ENCODE peak calls at places on chromosomes 6 and 20, in eight cellular contexts. K, D, T, Q, B, F, Y and V are unnamed samples.

GRCh38 chr6:16414205-16414604 is 175.8 kb downstream of the GMPR start:
- ATAC-seq in T (peak), Q (no peak), B (no peak), D (peak), K (no peak), Y (no peak), F (no peak), V (no peak)

GRCh38 chr20:33689493-33689892 is 3.3 kb upstream of the E2F1 start:
- ATAC-seq in Y (no peak), T (no peak), K (no peak), D (no peak), B (no peak), Q (no peak), F (no peak), V (no peak)

GRCh38 chr6:7058250-7058923 is 49.4 kb upstream of the RREB1 start:
- ATAC-seq in K (peak), F (peak), Q (peak), D (no peak), Y (no peak), T (no peak), B (peak), V (no peak)

GRCh38 chr6:52160468-52161104 is 25.6 kb upstream of the IL17A start:
- ATAC-seq in K (no peak), D (no peak), Q (no peak), Y (no peak), T (no peak), F (no peak), B (no peak), V (no peak)

GRCh38 chr20:47370850-47371782 is 14.6 kb upstream of the ZMYND8 start:
- ATAC-seq in D (no peak), Q (no peak), K (no peak), T (no peak), F (peak), Y (no peak), B (no peak), V (no peak)

GRCh38 chr20:35630636-35631035 is 15.0 kb downstream of the SPAG4 start:
- ATAC-seq in D (no peak), K (no peak), Y (no peak), T (no peak), Q (no peak), F (no peak), B (no peak), V (no peak)

GRCh38 chr6:32825966-32826365 is 9.2 kb upstream of the HLA-DOB start:
- ATAC-seq in B (no peak), K (peak), F (peak), Y (peak), Q (no peak), T (no peak), D (no peak), V (peak)

GRCh38 chr6:36504982-36505381 is 42.3 kb downstream of the STK38 start:
- ATAC-seq in K (no peak), Q (no peak), D (no peak), B (no peak), F (no peak), Y (peak), T (no peak), V (peak)

GRCh38 chr6:142361765-142362540 is 60.1 kb downstream of the ADGRG6 start:
- ATAC-seq in Y (no peak), F (no peak), K (peak), D (no peak), B (no peak), T (no peak), Q (no peak), V (no peak)

GRCh38 chr20:44021900-44022299 is 107.2 kb downstream of the TOX2 start:
- ATAC-seq in F (no peak), Q (no peak), D (no peak), Y (no peak), T (no peak), B (no peak), K (no peak), V (no peak)

GRCh38 chr6:76771076-76771634 is 692.1 kb downstream of the HTR1B start:
- ATAC-seq in F (no peak), B (no peak), D (no peak), Y (no peak), Q (no peak), T (no peak), K (no peak), V (no peak)

GRCh38 chr6:144330017-144330416 is 44.9 kb downstream of the UTRN start:
- ATAC-seq in T (no peak), B (no peak), Q (peak), K (no peak), Y (no peak), D (no peak), F (peak), V (no peak)

GRCh38 chr6:111922454-111923297 is 49.4 kb upstream of the FYN start:
- ATAC-seq in Y (no peak), D (no peak), F (no peak), B (no peak), Q (no peak), T (no peak), K (no peak), V (peak)

GRCh38 chr6:169251822-169252804 is 1.5 kb downstream of the THBS2 start:
- ATAC-seq in K (no peak), F (peak), T (no peak), D (no peak), Q (no peak), Y (peak), B (no peak), V (no peak)

GRCh38 chr6:107604549-107604948 is 114.6 kb downstream of the SOBP start:
- ATAC-seq in B (no peak), F (no peak), K (no peak), T (no peak), D (no peak), Y (no peak), Q (no peak), V (no peak)

GRCh38 chr6:1263039-1263849 is 48.7 kb upstream of the FOXQ1 start:
- ATAC-seq in Y (no peak), Q (peak), F (no peak), B (no peak), K (peak), D (peak), T (no peak), V (no peak)

GRCh38 chr6:148758492-148758891 is 11.7 kb downstream of the UST start:
- ATAC-seq in B (peak), Q (peak), Y (no peak), T (peak), F (no peak), K (peak), D (peak), V (peak)

GRCh38 chr6:138848461-138848860 is 52.6 kb downstream of the ECT2L start:
- ATAC-seq in Y (no peak), K (no peak), D (no peak), T (no peak), Q (no peak), F (no peak), B (no peak), V (no peak)

GRCh38 chr20:33306807-33307206 is 23.8 kb downstream of the BPIFB1 start:
- ATAC-seq in T (no peak), Q (no peak), B (no peak), Y (no peak), D (no peak), K (no peak), F (peak), V (no peak)

GRCh38 chr6:33694977-33695376 is 16.5 kb downstream of the UQCC2 start:
- ATAC-seq in K (no peak), D (no peak), T (no peak), Q (no peak), Y (no peak), F (peak), B (no peak), V (no peak)

GRCh38 chr6:36843169-36843568 is 3.9 kb upstream of the CPNE5 start:
- ATAC-seq in D (no peak), F (no peak), K (no peak), Y (no peak), B (no peak), T (no peak), Q (no peak), V (no peak)

GRCh38 chr6:107653183-107653580 is 163.3 kb downstream of the SOBP start:
- ATAC-seq in K (no peak), Y (no peak), D (no peak), B (no peak), Q (no peak), T (no peak), F (no peak), V (no peak)

GRCh38 chr6:659179-659578 is 2.3 kb upstream of the HUS1B start:
- ATAC-seq in Y (no peak), F (no peak), D (no peak), T (no peak), K (no peak), Q (no peak), B (no peak), V (no peak)

GRCh38 chr20:40578961-40579360 is 110.1 kb downstream of the MAFB start:
- ATAC-seq in Q (no peak), T (no peak), D (no peak), F (no peak), B (no peak), Y (no peak), K (no peak), V (no peak)

GRCh38 chr6:151655099-151655498 is 152.4 kb upstream of the ESR1 start:
- ATAC-seq in B (no peak), D (no peak), T (no peak), Y (no peak), Q (no peak), F (no peak), K (no peak), V (no peak)

GRCh38 chr6:90413396-90413795 is 116.8 kb upstream of the BACH2 start:
- ATAC-seq in Y (peak), Q (no peak), K (no peak), T (no peak), D (no peak), F (no peak), B (no peak), V (no peak)

GRCh38 chr20:56766528-56766927 is 137.4 kb downstream of the TFAP2C start:
- ATAC-seq in F (no peak), K (no peak), Y (no peak), Q (no peak), T (no peak), B (no peak), D (no peak), V (no peak)
- H3K4me3 ChIP-seq in F (no peak), K (no peak), Y (no peak), Q (no peak), T (no peak), B (no peak), D (no peak), V (no peak)

DNA sequence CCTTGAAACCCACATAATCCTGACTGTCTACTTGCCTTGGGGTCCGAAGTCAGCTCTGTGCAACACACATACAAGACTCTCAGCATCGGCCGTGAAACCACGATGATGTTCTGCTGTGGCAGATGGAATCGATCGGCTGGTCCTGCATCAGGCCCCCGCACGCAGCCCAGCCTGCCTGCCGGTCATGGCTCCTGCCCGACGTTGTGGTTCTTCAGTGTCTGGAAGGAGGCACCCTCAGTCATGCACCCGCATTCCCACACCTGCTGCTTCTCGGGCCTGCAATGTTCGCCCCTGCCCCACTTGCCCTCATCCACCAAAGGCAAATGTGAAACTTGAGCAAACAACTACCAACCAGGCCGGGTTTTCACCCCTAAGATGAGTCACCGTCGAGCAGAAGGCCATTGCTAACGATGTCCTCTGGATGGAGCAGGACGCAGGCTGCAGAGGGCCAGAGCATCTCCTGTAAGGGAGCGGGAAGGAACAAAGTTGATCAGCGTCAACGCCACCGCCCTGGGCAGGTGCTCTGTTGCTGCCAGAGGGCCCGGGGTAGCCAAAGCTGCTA is 128.9 kb upstream of the PDE10A start:
- ATAC-seq in B (no peak), Y (peak), F (no peak), Q (no peak), T (no peak), D (no peak), K (no peak), V (no peak)
- H3K4me3 ChIP-seq in B (no peak), Y (no peak), F (no peak), Q (no peak), T (no peak), D (no peak), K (no peak), V (no peak)

GRCh38 chr6:3823671-3824070 is 25.5 kb upstream of the FAM50B start:
- ATAC-seq in Y (no peak), Q (no peak), B (no peak), D (no peak), T (no peak), K (no peak), F (no peak), V (no peak)

GRCh38 chr6:3825851-3826581 is 23.2 kb upstream of the FAM50B start:
- ATAC-seq in Q (peak), T (no peak), F (peak), K (peak), Y (peak), D (no peak), B (peak), V (peak)

GRCh38 chr6:3822747-3823445 is 26.3 kb upstream of the FAM50B start:
- ATAC-seq in T (no peak), Q (no peak), B (no peak), K (no peak), D (no peak), F (no peak), Y (no peak), V (no peak)

GRCh38 chr6:3829285-3829684 is 19.9 kb upstream of the FAM50B start:
- ATAC-seq in T (no peak), D (no peak), K (no peak), Y (no peak), B (no peak), Q (no peak), F (no peak), V (no peak)

DNA sequence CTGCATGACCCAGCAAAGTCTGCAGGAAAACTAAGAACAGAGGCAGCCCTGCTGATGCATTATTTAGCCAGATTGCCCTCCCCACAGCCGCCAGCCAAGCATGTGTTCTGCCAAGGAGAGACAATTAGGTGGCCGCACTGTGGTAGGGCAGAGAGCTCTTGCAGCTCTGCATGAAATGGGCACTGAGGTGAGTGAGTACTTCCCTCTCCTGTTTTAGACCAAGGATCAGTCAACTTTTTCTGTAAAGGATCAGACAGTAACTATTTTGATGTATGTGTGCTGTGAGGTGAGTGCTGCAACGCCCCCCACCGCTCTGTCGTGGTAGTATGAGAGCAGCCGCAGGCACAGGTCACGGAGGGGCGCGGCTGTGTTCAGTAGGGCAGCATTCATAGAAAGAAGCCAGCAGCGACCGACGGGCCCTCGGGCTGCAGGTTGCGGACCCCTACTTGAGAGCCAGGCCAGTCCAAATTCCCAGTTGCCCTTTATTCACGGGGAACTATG is 23.8 kb upstream of the FAM50B start:
- ATAC-seq in Y (peak), D (no peak), B (peak), F (peak), T (no peak), Q (peak), K (peak), V (peak)
- H3K4me3 ChIP-seq in Y (no peak), D (no peak), B (no peak), F (peak), T (no peak), Q (peak), K (no peak), V (no peak)

DNA sequence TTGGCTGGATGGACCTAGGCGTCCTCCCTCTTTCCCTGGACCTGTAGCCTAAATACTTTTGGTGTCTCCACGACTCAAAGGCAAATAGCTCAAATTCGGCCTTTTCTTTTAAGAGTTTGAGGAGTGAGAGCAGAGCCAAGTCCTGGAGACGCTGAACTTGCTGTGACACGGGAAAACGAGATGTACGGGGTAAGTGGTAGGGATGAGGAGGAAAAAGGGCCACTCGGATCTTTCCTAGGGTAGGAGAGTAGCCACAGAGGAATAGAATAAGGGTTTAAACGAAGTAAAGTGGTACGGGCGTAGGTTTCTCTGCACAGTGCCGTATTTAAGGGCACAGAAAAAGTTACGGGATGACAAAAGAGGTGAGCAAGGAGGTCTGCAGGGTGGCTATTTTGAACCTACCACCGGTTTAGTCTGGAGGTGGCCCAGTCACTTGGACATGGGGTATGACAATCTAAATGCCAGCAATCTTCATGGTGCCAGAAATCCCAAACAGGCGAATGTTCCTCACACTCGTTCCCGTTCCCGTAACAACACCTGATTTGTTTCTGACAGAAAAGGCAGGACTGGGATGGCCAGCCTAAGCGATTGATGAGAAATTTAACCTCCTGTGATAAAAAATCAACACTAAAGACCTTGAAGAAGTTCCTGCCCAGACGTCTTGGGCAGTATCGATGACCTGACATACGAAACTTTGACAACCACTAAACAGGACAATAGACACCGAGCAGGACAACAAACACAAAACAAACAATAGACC is 149.3 kb downstream of the TRIM27 start:
- ATAC-seq in D (no peak), F (no peak), Q (no peak), Y (no peak), T (no peak), B (no peak), K (no peak), V (no peak)
- H3K4me3 ChIP-seq in D (no peak), F (no peak), Q (no peak), Y (no peak), T (no peak), B (no peak), K (no peak), V (no peak)

GRCh38 chr6:3640868-3641267 is 110.6 kb downstream of the PXDC1 start:
- ATAC-seq in Q (no peak), B (no peak), Y (no peak), D (no peak), T (no peak), K (no peak), F (no peak), V (no peak)

GRCh38 chr6:3635482-3635881 is 116.0 kb downstream of the PXDC1 start:
- ATAC-seq in D (no peak), Q (no peak), F (no peak), B (no peak), Y (no peak), T (no peak), K (no peak), V (no peak)

GRCh38 chr6:3634417-3634816 is 117.1 kb downstream of the PXDC1 start:
- ATAC-seq in F (no peak), B (no peak), T (no peak), Q (no peak), D (no peak), K (no peak), Y (no peak), V (no peak)

GRCh38 chr6:3633711-3634110 is 117.8 kb downstream of the PXDC1 start:
- ATAC-seq in T (no peak), F (no peak), Q (no peak), D (no peak), Y (no peak), K (no peak), B (no peak), V (no peak)

GRCh38 chr6:3638662-3639061 is 112.9 kb downstream of the PXDC1 start:
- ATAC-seq in D (no peak), Q (no peak), B (no peak), T (no peak), F (no peak), Y (no peak), K (no peak), V (no peak)
- H3K4me3 ChIP-seq in D (no peak), Q (no peak), B (no peak), T (no peak), F (no peak), Y (no peak), K (no peak), V (no peak)

GRCh38 chr6:39850897-39851296 is 58.7 kb downstream of the DAAM2 start:
- ATAC-seq in B (no peak), Y (no peak), Q (no peak), K (no peak), D (no peak), T (no peak), F (no peak), V (no peak)

GRCh38 chr6:39848171-39848570 is 56.0 kb downstream of the DAAM2 start:
- ATAC-seq in F (no peak), B (no peak), Q (no peak), T (no peak), D (no peak), K (no peak), Y (no peak), V (no peak)

GRCh38 chr6:39849764-39850163 is 57.6 kb downstream of the DAAM2 start:
- ATAC-seq in T (no peak), B (no peak), Q (no peak), Y (no peak), K (no peak), D (no peak), F (no peak), V (no peak)

GRCh38 chr6:39847216-39847615 is 55.0 kb downstream of the DAAM2 start:
- ATAC-seq in F (no peak), D (no peak), Y (peak), K (peak), B (no peak), Q (peak), T (no peak), V (peak)

GRCh38 chr6:39849228-39849627 is 57.1 kb downstream of the DAAM2 start:
- ATAC-seq in D (no peak), K (no peak), B (no peak), F (no peak), Q (no peak), Y (no peak), T (no peak), V (no peak)
- H3K4me3 ChIP-seq in D (no peak), K (no peak), B (no peak), F (no peak), Q (no peak), Y (no peak), T (no peak), V (no peak)

GRCh38 chr6:70955441-70956190 is 1.2 kb downstream of the B3GAT2 start:
- ATAC-seq in K (peak), B (peak), D (peak), F (peak), T (peak), Y (peak), Q (peak), V (peak)

GRCh38 chr6:70957284-70957617 is 391 bp upstream of the B3GAT2 start:
- ATAC-seq in D (no peak), B (no peak), Q (no peak), K (no peak), Y (peak), F (no peak), T (no peak), V (no peak)

GRCh38 chr6:70956191-70956450 is 739 bp downstream of the B3GAT2 start:
- ATAC-seq in T (no peak), F (peak), D (no peak), B (peak), K (no peak), Y (no peak), Q (no peak), V (no peak)

GRCh38 chr6:70956451-70957283 is at the start of gene B3GAT2:
- ATAC-seq in B (peak), T (no peak), K (peak), Y (peak), Q (peak), F (peak), D (no peak), V (peak)

DNA sequence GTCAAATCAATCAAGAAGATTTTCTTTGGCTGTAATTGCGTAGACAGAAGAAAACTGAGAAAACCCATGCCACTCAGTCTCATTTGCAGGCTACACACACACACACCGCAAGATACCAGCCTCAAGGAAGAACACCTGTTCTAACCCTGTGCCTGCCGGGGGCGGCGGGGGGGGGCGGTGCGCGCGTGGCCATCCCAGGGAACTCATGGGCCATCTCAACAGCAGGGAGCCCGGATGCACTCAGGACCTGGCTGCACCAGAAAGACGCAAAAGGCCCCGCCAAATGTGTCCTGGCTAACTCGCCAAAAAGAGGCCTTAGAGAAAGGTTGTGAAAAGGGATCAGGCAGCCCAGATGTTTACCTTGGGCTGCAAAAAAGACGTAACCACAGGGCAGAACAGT is 2.1 kb downstream of the B3GAT2 start:
- ATAC-seq in B (no peak), F (no peak), T (no peak), Q (no peak), K (no peak), D (no peak), Y (no peak), V (no peak)
- H3K4me3 ChIP-seq in B (no peak), F (no peak), T (no peak), Q (no peak), K (no peak), D (no peak), Y (no peak), V (no peak)